ENCODE peak calls at places on chromosome 14, in ten cellular contexts. C is IMR-90, L is pancreas, I is testis, G is heart right ventricle, Y is aorta, V is fibroblast of lung, T is Peyer's patch, E is heart left ventricle, M is Panc1. N is an unnamed sample.

GRCh38 chr14:97077253-97077653 is 280.1 kb downstream of the VRK1 start:
- DNase-seq in E (peak; percentile 48), T (peak; percentile 16), G (peak; percentile 13), V (no peak), Y (no peak), M (no peak), L (peak; percentile 52), I (peak; percentile 31), C (no peak), N (peak; percentile 27)

GRCh38 chr14:79701371-79701770 is 509.9 kb downstream of the DIO2 start:
- DNase-seq in Y (no peak), V (no peak), M (no peak), E (no peak), T (no peak), C (peak; percentile 3), G (no peak), L (no peak), I (no peak), N (no peak)

GRCh38 chr14:95562892-95563685 is 28.2 kb downstream of the GLRX5 start:
- DNase-seq in C (peak; percentile 16), M (no peak), V (peak; percentile 34), E (no peak), Y (no peak), I (no peak), L (no peak), T (no peak), G (no peak), N (no peak)

GRCh38 chr14:52455291-52456088 is 96.8 kb downstream of the TXNDC16 start:
- DNase-seq in V (peak; percentile 94), L (no peak), C (peak; percentile 87), E (no peak), Y (no peak), T (no peak), M (no peak), G (no peak), I (no peak), N (no peak)

GRCh38 chr14:67623114-67623513 is 3.4 kb downstream of the ARG2 start:
- DNase-seq in T (no peak), C (no peak), V (peak; percentile 57), G (no peak), E (no peak), M (no peak), Y (no peak), L (no peak), I (no peak), N (no peak)

GRCh38 chr14:88198441-88198840 is 124.6 kb downstream of the KCNK10 start:
- DNase-seq in V (no peak), C (no peak), E (no peak), Y (no peak), T (no peak), I (no peak), L (no peak), M (no peak), G (no peak), N (no peak)

GRCh38 chr14:36834293-36834692 is 172.6 kb downstream of the PAX9 start:
- DNase-seq in E (no peak), M (no peak), T (no peak), Y (no peak), I (no peak), C (no peak), G (no peak), V (no peak), L (no peak), N (no peak)

GRCh38 chr14:100159107-100159864 is at the start of gene DEGS2:
- DNase-seq in T (peak; percentile 81), G (no peak), M (no peak), I (peak; percentile 43), Y (no peak), C (no peak), E (peak; percentile 18), L (peak; percentile 57), V (no peak), N (no peak)

GRCh38 chr14:105368910-105369652 is 29.3 kb upstream of the TEX22 start:
- DNase-seq in G (peak; percentile 16), C (no peak), M (no peak), Y (no peak), T (no peak), V (no peak), E (no peak), I (no peak), L (no peak), N (no peak)

GRCh38 chr14:29687071-29687765 is 240.4 kb downstream of the PRKD1 start:
- DNase-seq in G (no peak), V (no peak), I (no peak), E (no peak), T (no peak), Y (no peak), C (peak; percentile 12), M (no peak), L (no peak), N (no peak)

DNA sequence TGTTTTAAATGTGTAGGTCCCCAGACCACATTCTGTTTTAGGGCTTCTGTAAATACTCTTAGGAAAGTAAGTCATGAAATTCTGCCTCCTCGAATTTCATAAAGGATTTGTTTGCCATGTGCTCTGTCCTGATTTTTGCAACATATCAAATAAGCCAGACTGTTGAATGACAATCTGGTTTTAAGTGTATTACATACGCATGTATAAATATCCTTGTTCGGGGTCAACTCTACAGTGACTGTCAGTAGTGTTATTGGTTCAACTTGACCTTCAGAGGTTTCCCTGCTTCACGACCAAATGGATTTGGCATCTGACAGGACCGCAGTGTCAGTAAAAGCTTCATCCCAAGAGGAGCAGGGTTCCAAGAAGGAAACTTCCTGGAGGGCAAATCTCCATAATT is 52.7 kb downstream of the PPM1A start:
- DNase-seq in L (no peak), I (peak; percentile 50), E (no peak), V (no peak), G (no peak), M (no peak), T (no peak), Y (no peak), C (no peak), N (no peak)
- H3K27ac ChIP-seq in L (no peak overlapping the region), I (no peak overlapping the region), E (no peak overlapping the region), V (no peak overlapping the region), G (no peak overlapping the region), M (no peak overlapping the region), T (no peak overlapping the region), Y (no peak overlapping the region), C (no peak overlapping the region), N (peak overlapping the region; percentile 7)

GRCh38 chr14:47857646-47858045 is 182.2 kb upstream of the MDGA2 start:
- DNase-seq in T (no peak), L (no peak), I (no peak), Y (no peak), M (no peak), C (no peak), G (no peak), V (no peak), E (no peak), N (no peak)
- H3K4me1 ChIP-seq in T (no peaks in the 10 kb centered on the region), L (no peaks in the 10 kb centered on the region), I (no peaks in the 10 kb centered on the region), Y (no peaks in the 10 kb centered on the region), M (no peaks in the 10 kb centered on the region), C (no peaks in the 10 kb centered on the region), G (no peaks in the 10 kb centered on the region), V (no peaks in the 10 kb centered on the region), E (no peaks in the 10 kb centered on the region), N (no peaks in the 10 kb centered on the region)

DNA sequence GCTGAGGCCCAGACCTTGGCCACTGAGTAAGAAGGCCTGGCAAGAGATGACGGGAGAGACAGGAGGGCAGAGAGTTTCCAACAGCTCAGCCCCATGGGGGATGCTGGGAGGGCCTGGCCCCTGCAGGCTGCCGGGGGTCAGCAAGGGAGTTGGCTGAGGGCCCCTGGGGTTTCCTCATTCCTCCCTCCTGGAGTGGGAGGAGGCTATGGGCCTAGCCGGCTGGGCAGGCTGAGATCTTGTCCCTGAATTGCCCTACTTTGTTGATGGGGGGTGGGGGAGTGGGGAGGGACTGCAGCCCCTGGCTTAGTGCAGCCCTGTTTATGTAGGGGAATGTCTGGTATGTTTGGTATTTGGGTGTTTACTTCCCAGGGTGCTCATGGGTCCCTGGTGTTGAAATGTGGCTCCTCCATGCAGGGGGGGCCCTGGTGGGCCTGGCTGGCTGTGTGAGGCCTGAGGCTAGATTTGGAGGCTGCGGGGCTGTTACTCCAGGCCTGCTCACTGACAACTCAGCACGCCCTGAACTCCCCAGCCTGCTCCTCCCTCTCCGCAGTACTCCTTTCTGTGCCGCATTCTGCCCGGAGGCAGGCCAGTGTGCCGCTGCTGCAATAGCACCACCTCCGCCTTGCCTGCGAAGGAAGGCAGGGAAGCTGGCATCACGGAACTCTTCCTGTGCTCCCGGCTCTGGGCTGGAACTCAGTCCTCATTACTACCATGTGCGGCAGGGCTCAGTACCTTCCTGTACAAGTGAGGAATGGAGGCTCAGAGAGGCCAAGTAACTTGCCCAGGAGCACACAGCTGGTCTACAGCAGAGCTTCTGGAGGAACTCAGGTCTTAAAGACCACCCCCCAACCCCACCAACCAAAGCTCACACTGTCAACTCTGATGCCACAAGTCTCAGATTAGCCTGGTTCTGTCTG is 25.3 kb downstream of the JDP2 start:
- DNase-seq in Y (peak; percentile 86), M (no peak), V (peak; percentile 95), G (peak; percentile 71), T (no peak), C (peak; percentile 89), E (peak; percentile 75), L (no peak), I (peak; percentile 65), N (peak; percentile 75)
- H3K27ac ChIP-seq in Y (peak overlapping the region; percentile 44), M (no peak overlapping the region), V (peak overlapping the region; percentile 72), G (peak overlapping the region; percentile 76), T (peak overlapping the region; percentile 51), C (peak overlapping the region; percentile 79), E (peak overlapping the region; percentile 65), L (peak overlapping the region; percentile 48), I (peak overlapping the region; percentile 42), N (peak overlapping the region; percentile 81)

DNA sequence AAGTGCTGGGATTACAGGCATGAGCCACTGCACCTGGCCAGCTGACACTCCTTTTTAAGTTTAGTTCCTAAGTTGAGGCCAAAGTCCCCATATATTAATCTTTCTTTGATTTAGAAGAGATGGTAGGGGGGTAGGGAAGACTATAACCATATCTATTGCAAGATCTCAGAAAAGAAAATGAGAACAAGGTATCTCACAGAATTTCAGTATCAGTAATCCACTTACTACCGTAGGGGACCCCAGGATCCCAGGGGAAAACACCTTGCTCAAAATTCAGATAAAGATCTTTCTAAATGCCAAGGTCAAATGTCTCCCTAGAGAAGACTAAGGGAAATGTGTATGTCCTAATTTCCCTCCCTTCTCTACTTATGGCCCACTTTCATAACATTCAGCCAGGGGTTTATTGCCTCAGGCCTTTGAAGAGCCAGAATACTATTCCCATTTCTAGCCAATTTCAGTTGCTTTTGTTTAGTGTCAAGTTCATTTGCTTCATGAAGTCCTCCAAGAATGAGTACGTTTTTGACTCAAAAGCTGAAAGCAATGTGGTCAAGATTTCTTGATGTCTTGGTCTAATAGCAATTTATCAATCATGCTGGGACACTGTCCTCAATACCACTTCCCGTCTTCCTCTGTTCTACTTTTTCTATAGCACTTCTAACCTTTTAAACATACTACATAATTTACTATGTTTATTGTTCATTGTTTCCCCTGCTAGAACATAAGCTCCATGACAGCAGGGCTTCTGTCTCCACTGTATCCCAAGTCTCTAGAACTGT is 86.3 kb downstream of the DCAF5 start:
- DNase-seq in L (no peak), G (no peak), E (no peak), V (no peak), I (no peak), Y (no peak), M (no peak), C (no peak), T (no peak), N (no peak)
- H3K4me1 ChIP-seq in L (no peaks in the 10 kb centered on the region), G (no peaks in the 10 kb centered on the region), E (peaks cover 9% of the 10 kb centered on the region), V (peaks cover 8% of the 10 kb centered on the region), I (no peaks in the 10 kb centered on the region), Y (peaks cover 12% of the 10 kb centered on the region), M (no peaks in the 10 kb centered on the region), C (peaks cover 9% of the 10 kb centered on the region), T (no peaks in the 10 kb centered on the region), N (no peaks in the 10 kb centered on the region)

N was measured in psoas muscle.